ENCODE peak calls at places on chromosomes 1 and 21, in ten cellular contexts. G, S, Z, U, D, T, H, X, N and O are unnamed samples.

GRCh38 chr1:241460098-241460873 is 59.3 kb downstream of the FH start:
- DNase-seq in T (no peak), D (no peak), U (no peak), H (no peak), Z (no peak), N (no peak), G (no peak), S (no peak), X (no peak), O (no peak)

GRCh38 chr1:44072204-44072603 is 40.9 kb upstream of the SLC6A9 start:
- DNase-seq in Z (peak; percentile 98), T (no peak), G (no peak), U (no peak), N (no peak), H (no peak), X (no peak), D (no peak), S (peak; percentile 96), O (no peak)

GRCh38 chr1:175169305-175170018 is 23.1 kb downstream of the KIAA0040 start:
- DNase-seq in N (no peak), H (no peak), S (no peak), D (no peak), X (no peak), G (no peak), T (no peak), U (no peak), Z (no peak), O (no peak)

GRCh38 chr21:16085436-16085835 is 355.7 kb downstream of the USP25 start:
- DNase-seq in T (no peak), X (no peak), U (no peak), H (no peak), S (peak; percentile 81), N (no peak), G (no peak), D (no peak), Z (peak; percentile 39), O (no peak)

GRCh38 chr1:171784779-171785178 is 3.3 kb downstream of the METTL13 start:
- DNase-seq in X (no peak), T (no peak), Z (no peak), G (no peak), N (no peak), S (no peak), U (no peak), H (no peak), D (no peak), O (no peak)

GRCh38 chr1:2558861-2559260 is 2.7 kb downstream of the TNFRSF14 start:
- DNase-seq in Z (no peak), S (no peak), G (no peak), N (no peak), U (no peak), D (no peak), T (no peak), X (no peak), H (no peak), O (no peak)

GRCh38 chr1:232260861-232261260 is 369.1 kb downstream of the SIPA1L2 start:
- DNase-seq in S (no peak), U (no peak), H (no peak), T (peak; percentile 59), G (no peak), D (no peak), N (no peak), Z (no peak), X (no peak), O (no peak)

GRCh38 chr21:45542242-45542666 is at the start of gene SLC19A1:
- DNase-seq in G (peak; percentile 70), T (peak; percentile 24), Z (peak; percentile 48), X (peak; percentile 79), H (peak; percentile 67), N (peak; percentile 48), S (peak; percentile 86), U (peak; percentile 67), D (peak; percentile 65), O (no peak)

GRCh38 chr1:30981172-30981571 is 72.6 kb upstream of the SDC3 start:
- DNase-seq in H (no peak), S (no peak), U (no peak), N (no peak), D (no peak), X (no peak), G (no peak), T (no peak), Z (no peak), O (no peak)

GRCh38 chr1:30982431-30982830 is 73.9 kb upstream of the SDC3 start:
- DNase-seq in H (no peak), S (no peak), N (no peak), T (no peak), G (no peak), U (no peak), Z (no peak), X (no peak), D (no peak), O (no peak)

GRCh38 chr1:30984991-30985503 is 76.5 kb upstream of the SDC3 start:
- DNase-seq in U (no peak), Z (no peak), X (no peak), G (no peak), N (no peak), H (no peak), T (no peak), S (no peak), D (no peak), O (no peak)

GRCh38 chr1:30984167-30984870 is 75.8 kb upstream of the SDC3 start:
- DNase-seq in N (no peak), D (no peak), S (peak; percentile 44), Z (no peak), H (no peak), U (no peak), T (no peak), G (no peak), X (no peak), O (no peak)

GRCh38 chr1:30982937-30983336 is 74.4 kb upstream of the SDC3 start:
- DNase-seq in G (no peak), S (peak; percentile 31), H (no peak), X (no peak), T (no peak), N (no peak), D (no peak), Z (peak; percentile 52), U (no peak), O (no peak)
- H3K27ac ChIP-seq in G (no peak overlapping the region), S (peak overlapping the region; percentile 3), H (no peak overlapping the region), X (peak overlapping the region; percentile 19), T (no peak overlapping the region), N (no peak overlapping the region), D (no peak overlapping the region), Z (no peak overlapping the region), U (no peak overlapping the region), O (no peak overlapping the region)

DNA sequence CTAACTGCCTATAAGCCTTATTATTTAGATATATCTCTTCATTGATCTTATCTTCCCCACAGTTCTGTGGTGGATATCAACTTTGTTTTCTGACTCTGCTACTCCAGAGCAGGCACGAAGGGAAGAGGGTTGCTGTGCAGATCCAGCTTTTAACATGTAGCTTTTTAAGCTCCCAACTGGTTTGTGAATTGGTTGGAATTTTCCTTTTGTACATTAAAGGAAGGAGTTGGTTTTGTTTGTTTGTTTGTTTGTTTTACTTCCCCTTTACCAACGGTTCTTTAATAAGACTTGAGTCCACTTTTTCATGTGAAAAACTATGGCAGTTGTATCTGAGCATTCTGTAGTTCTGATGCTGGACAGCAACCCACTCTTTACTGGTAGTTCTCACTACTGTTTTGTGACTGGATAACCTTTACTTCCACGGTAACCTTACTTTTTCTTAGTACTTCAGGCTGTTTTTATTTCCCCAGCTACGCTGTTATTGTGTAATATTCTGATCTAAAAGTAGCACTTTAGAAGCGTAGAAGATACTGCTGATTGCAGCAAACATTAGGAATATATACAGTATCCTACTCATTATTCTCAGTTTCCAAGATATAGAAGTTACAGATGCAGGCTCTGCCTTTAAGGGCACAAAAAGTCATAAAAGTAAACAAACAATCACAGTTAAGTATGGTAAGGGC is 1.6 kb downstream of the GNPAT start:
- DNase-seq in D (no peak), G (no peak), Z (peak; percentile 34), X (no peak), T (no peak), S (peak; percentile 56), H (no peak), N (no peak), U (no peak), O (no peak)
- H3K27ac ChIP-seq in D (no peak overlapping the region), G (no peak overlapping the region), Z (no peak overlapping the region), X (no peak overlapping the region), T (no peak overlapping the region), S (no peak overlapping the region), H (no peak overlapping the region), N (no peak overlapping the region), U (no peak overlapping the region), O (no peak overlapping the region)

GRCh38 chr1:164880644-164881043 is 321.7 kb downstream of the PBX1 start:
- DNase-seq in G (no peak), D (no peak), N (no peak), Z (no peak), S (no peak), U (no peak), X (no peak), H (no peak), T (no peak), O (no peak)

GRCh38 chr1:164886101-164886500 is 327.1 kb downstream of the PBX1 start:
- DNase-seq in H (peak; percentile 11), S (no peak), D (no peak), T (no peak), X (no peak), Z (no peak), N (no peak), G (no peak), U (no peak), O (no peak)

GRCh38 chr1:164880199-164880598 is 321.2 kb downstream of the PBX1 start:
- DNase-seq in H (no peak), G (no peak), S (no peak), D (no peak), T (no peak), Z (no peak), U (no peak), N (no peak), X (no peak), O (no peak)

DNA sequence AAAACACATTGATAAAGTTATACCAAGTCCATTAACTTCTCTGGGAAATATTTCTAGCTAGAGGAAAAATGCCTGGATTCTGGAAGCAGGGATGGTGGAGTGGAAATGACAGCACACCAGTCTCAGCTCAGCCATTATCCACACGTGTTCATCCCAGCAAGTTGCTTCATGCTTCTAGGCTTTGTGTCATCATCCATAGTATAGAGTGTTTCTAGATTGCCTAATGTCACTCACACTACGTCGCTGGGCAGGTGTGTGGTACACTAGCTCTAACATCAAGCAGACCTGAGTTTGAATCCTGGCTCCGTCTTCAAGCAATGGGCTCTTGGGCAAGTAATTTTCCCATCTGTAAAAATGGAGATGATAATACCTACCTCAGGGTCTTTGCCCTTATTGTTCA is 326.3 kb downstream of the PBX1 start:
- DNase-seq in H (no peak), S (no peak), U (no peak), D (no peak), X (no peak), G (no peak), Z (no peak), T (no peak), N (no peak), O (no peak)
- H3K27ac ChIP-seq in H (no peak overlapping the region), S (no peak overlapping the region), U (no peak overlapping the region), D (no peak overlapping the region), X (no peak overlapping the region), G (no peak overlapping the region), Z (no peak overlapping the region), T (no peak overlapping the region), N (no peak overlapping the region), O (no peak overlapping the region)

DNA sequence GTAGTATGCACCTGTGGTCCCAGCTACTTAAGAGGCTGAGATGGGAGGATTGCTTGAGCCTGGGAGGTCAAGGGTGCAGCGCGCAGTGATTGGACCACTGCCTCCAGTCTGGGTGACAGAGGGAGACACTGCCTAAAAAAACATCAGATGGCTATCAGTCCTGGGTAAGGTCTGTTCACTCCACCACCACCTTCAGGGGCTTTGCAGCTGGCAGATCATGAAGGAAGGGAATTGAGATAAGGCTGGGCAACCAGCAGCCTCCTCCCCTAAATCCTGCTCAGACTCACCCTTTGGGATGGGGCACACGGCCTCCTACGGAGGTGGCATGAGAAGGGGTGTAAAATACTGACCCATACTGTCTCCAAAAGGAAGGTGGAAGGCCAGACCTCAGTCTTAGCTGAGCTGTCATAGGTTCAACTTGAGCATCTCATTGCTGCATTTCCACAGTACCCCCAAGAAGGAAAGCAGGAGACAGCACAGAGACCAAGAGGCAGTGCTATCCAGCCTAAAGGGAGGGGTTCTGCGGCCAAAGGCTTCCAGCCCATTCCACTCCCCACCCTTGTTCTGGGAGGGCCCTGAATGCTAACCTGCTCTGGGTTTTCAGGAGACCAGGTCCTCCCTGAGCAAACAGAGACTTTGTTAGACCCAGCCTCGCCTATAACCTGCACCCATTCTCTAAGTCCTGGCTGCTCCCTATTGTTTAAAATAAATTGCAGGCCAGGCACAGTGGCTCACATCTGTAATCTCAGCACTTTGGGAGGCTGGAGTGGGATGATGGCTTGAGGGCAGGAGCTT is 13.7 kb downstream of the SLC45A3 start:
- DNase-seq in H (no peak), U (no peak), G (no peak), N (no peak), Z (no peak), S (no peak), D (no peak), T (no peak), X (no peak), O (no peak)
- H3K27ac ChIP-seq in H (peak overlapping the region; percentile 91), U (no peak overlapping the region), G (no peak overlapping the region), N (no peak overlapping the region), Z (no peak overlapping the region), S (no peak overlapping the region), D (no peak overlapping the region), T (no peak overlapping the region), X (no peak overlapping the region), O (no peak overlapping the region)